ENCODE peak calls at places on chromosomes 3 and 15, in four cellular contexts. P, O, X and I are unnamed samples.

GRCh38 chr3:182259579-182259978 is 533.7 kb upstream of the ATP11B start:
- DNase-seq in X (no peak), P (peak), O (no peak), I (no peak)

GRCh38 chr3:159126261-159127020 is 324.6 kb downstream of the MFSD1 start:
- DNase-seq in P (no peak), X (no peak), O (no peak), I (no peak)

GRCh38 chr3:25103391-25103790 is 324.7 kb upstream of the RARB start:
- DNase-seq in O (no peak), X (no peak), P (no peak), I (no peak)

GRCh38 chr3:155303540-155303939 is 10.1 kb upstream of the STRIT1 start:
- DNase-seq in X (no peak), O (no peak), P (no peak), I (no peak)

GRCh38 chr3:157807286-157807685 is 298.9 kb downstream of the SHOX2 start:
- DNase-seq in O (no peak), P (no peak), X (no peak), I (no peak)

GRCh38 chr15:41877631-41878354 is 16.1 kb downstream of the SPTBN5 start:
- DNase-seq in P (no peak), X (no peak), O (no peak), I (no peak)

GRCh38 chr15:87477759-87478687 is 778.5 kb downstream of the NTRK3 start:
- DNase-seq in O (no peak), X (no peak), P (peak), I (no peak)

GRCh38 chr3:94162700-94163099 is 99.8 kb downstream of the NSUN3 start:
- DNase-seq in P (no peak), O (peak), X (peak), I (no peak)

GRCh38 chr3:98784666-98785600 is 21.8 kb downstream of the ST3GAL6 start:
- DNase-seq in P (no peak), O (no peak), X (peak), I (no peak)

GRCh38 chr3:126394179-126394976 is at the start of gene CFAP100:
- DNase-seq in O (no peak), X (no peak), P (no peak), I (no peak)

GRCh38 chr3:23004971-23005370 is 198.2 kb upstream of the UBE2E2 start:
- DNase-seq in X (peak), O (no peak), P (no peak), I (no peak)

GRCh38 chr3:140206196-140207040 is 271.4 kb downstream of the CLSTN2 start:
- DNase-seq in X (no peak), O (no peak), P (peak), I (no peak)

GRCh38 chr15:57947781-57948180 is 117.7 kb downstream of the ALDH1A2 start:
- DNase-seq in O (no peak), P (peak), X (no peak), I (peak)

GRCh38 chr3:46860381-46861292 is 2.6 kb downstream of the MYL3 start:
- DNase-seq in P (no peak), X (peak), O (no peak), I (no peak)

GRCh38 chr3:61848885-61849284 is 287.5 kb downstream of the PTPRG start:
- DNase-seq in P (no peak), O (no peak), X (no peak), I (no peak)

GRCh38 chr3:138591392-138591791 is 2.7 kb downstream of the CEP70 start:
- DNase-seq in P (no peak), X (no peak), O (no peak), I (no peak)

GRCh38 chr15:48058371-48058770 is 62.4 kb upstream of the SLC24A5 start:
- DNase-seq in X (no peak), P (no peak), O (no peak), I (no peak)

GRCh38 chr15:85545757-85546156 is 165.4 kb downstream of the AKAP13 start:
- DNase-seq in O (no peak), X (no peak), P (no peak), I (no peak)

GRCh38 chr15:58666957-58667356 is 82.5 kb downstream of the ADAM10 start:
- DNase-seq in P (no peak), O (no peak), X (no peak), I (peak)

GRCh38 chr3:197549261-197549885 is 6.4 kb downstream of the BDH1 start:
- DNase-seq in P (no peak), X (no peak), O (no peak), I (no peak)

GRCh38 chr15:52208306-52208946 is 17.2 kb upstream of the GNB5 start:
- DNase-seq in O (peak), X (peak), P (peak), I (peak)

GRCh38 chr15:76336254-76337046 is at the start of gene ISL2:
- DNase-seq in P (peak), O (peak), X (peak), I (peak)

GRCh38 chr3:99895706-99896441 is 78.2 kb downstream of the CMSS1 start:
- DNase-seq in P (no peak), O (peak), X (peak), I (no peak)

GRCh38 chr3:102979202-102979601 is 544.4 kb downstream of the ZPLD1 start:
- DNase-seq in P (no peak), O (no peak), X (no peak), I (no peak)

GRCh38 chr3:8301977-8302589 is 199.5 kb upstream of the LMCD1 start:
- DNase-seq in O (peak), X (peak), P (peak), I (peak)

GRCh38 chr3:155332668-155333160 is 39.2 kb upstream of the STRIT1 start:
- DNase-seq in X (no peak), P (no peak), O (no peak), I (no peak)

GRCh38 chr15:77650285-77650684 is 17.6 kb upstream of the LINGO1 start:
- DNase-seq in O (peak), X (peak), P (peak), I (no peak)

GRCh38 chr3:89212614-89213013 is 105.2 kb downstream of the EPHA3 start:
- DNase-seq in O (no peak), X (no peak), P (no peak), I (no peak)

GRCh38 chr3:76352848-76353130 is 567.4 kb upstream of the ZNF717 start:
- DNase-seq in O (no peak), X (no peak), P (no peak), I (no peak)

GRCh38 chr3:43742935-43743334 is 52.2 kb downstream of the ABHD5 start:
- DNase-seq in X (no peak), P (no peak), O (no peak), I (no peak)

GRCh38 chr3:66592061-66592875 is 91.4 kb upstream of the LRIG1 start:
- DNase-seq in X (no peak), O (no peak), P (no peak), I (peak)

GRCh38 chr3:191644291-191644690 is 183.3 kb downstream of the PYDC2 start:
- DNase-seq in P (no peak), X (no peak), O (no peak), I (no peak)

GRCh38 chr3:180804871-180805430 is 107.5 kb upstream of the FXR1 start:
- DNase-seq in O (peak), P (no peak), X (peak), I (peak)

GRCh38 chr15:65675551-65675950 is 53.8 kb downstream of the SLC24A1 start:
- DNase-seq in X (no peak), O (no peak), P (no peak), I (no peak)

GRCh38 chr3:68876112-68876713 is 56.1 kb downstream of the TAFA4 start:
- DNase-seq in X (peak), O (peak), P (peak), I (peak)

GRCh38 chr3:47010050-47010712 is 30.7 kb downstream of the NBEAL2 start:
- DNase-seq in O (no peak), P (no peak), X (no peak), I (no peak)

GRCh38 chr3:132232231-132232792 is 84.9 kb upstream of the ACP3 start:
- DNase-seq in X (no peak), O (no peak), P (no peak), I (no peak)

DNA sequence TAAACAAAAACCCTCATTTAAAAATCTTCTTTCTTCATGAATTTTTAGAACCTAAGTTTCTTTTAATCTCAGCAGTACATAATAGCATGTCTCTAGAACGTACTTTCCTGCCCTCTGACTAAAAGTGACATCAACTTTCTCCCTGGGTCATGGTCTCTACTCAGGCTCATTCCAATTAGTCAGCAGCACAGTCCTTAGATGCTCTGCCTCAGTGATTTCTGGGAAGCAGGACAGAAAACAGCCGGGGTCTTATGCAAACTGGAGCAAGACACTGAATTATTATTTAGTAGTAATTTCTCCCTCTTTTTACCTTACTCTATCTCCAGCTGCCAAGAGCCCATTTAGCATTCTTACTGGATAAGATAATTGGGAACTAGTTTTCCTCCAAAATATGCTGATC is 365.3 kb downstream of the TUSC7 start:
- DNase-seq in P (no peak), O (no peak), X (no peak), I (no peak)
- TF ChIP-seq YY1 in P (no peak), O (no peak), X (no peak), I (no peak)

GRCh38 chr3:186779204-186779603 is 4.2 kb upstream of the EIF4A2 start:
- DNase-seq in P (no peak), O (no peak), X (no peak), I (no peak)

GRCh38 chr3:186772886-186773417 is 10.4 kb upstream of the EIF4A2 start:
- DNase-seq in X (no peak), O (no peak), P (peak), I (no peak)

GRCh38 chr3:186772281-186772885 is 11.0 kb upstream of the EIF4A2 start:
- DNase-seq in O (no peak), X (no peak), P (peak), I (no peak)

DNA sequence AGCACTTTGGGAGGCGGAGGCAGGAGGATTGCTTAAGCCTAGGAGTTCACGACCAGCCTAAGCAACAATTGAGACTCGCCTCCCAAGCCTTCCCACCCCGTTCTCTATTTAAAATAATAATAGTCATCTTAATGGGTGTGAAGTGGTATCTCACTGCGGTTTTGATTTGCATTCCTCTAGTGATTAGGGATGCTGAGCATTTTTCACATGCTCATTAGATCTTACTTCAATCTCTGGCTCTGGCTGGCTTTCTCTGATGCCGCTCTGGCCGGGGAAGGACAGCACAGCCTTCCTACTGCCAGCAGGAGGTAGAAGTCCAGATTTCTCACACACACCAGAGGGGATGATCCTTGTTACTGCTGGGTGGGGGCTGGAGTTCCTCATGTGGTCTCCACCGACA is 7.4 kb upstream of the EIF4A2 start:
- DNase-seq in X (peak), O (no peak), P (no peak), I (peak)
- H3K9ac ChIP-seq in X (no peak), O (no peak), P (no peak), I (peak)

DNA sequence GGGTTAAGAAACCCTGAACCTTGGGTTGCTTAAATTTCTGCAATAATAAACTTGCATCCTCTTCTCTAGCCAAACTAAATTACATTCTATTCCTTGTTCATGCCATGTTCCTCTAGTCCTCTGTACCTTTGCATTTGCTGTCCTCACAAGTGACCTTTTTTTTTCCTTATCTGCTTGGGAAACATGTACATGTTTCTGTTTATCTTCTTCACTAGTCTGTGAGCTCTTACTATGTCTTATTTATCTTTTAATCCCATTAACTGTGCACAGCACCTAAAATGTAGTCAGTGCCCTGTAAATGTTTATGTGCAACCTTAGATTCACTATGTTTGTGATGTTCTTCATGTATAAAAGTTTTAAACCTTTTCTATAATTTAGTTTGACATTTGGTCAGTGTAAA is 61.9 kb downstream of the REC114 start:
- DNase-seq in X (no peak), O (no peak), P (no peak), I (no peak)
- TF ChIP-seq YY1 in X (no peak), O (no peak), P (no peak), I (no peak)

DNA sequence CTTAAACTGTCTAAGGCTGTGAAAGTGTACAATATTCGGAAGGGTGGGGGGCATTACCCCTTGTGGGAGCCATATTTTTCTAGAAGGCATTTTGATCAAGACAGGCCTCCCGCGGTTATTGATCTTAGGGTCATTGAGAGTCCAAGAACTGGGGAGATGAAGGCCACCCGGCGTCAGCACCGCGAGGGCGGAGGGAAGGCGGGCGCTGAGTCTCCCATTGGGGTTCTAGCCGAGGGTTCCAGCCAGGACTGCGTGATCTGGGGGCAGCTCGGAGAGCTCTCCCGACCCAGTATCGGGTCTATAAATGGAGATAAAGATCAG is 755 bp upstream of the ST8SIA2 start:
- DNase-seq in P (peak), O (no peak), X (no peak), I (no peak)
- H3K9ac ChIP-seq in P (no peak), O (no peak), X (no peak), I (peak)

GRCh38 chr3:37981348-37981664 is 9.3 kb upstream of the VILL start:
- DNase-seq in X (no peak), O (no peak), P (no peak), I (no peak)

GRCh38 chr3:37984596-37984995 is 6.0 kb upstream of the VILL start:
- DNase-seq in P (no peak), O (no peak), X (no peak), I (no peak)

GRCh38 chr3:37984051-37984450 is 6.5 kb upstream of the VILL start:
- DNase-seq in P (no peak), X (no peak), O (no peak), I (no peak)

GRCh38 chr3:37980477-37981347 is 9.9 kb upstream of the VILL start:
- DNase-seq in X (no peak), P (no peak), O (no peak), I (no peak)

GRCh38 chr3:37982351-37982750 is 8.2 kb upstream of the VILL start:
- DNase-seq in O (no peak), P (no peak), X (no peak), I (no peak)
- TF ChIP-seq YY1 in O (no peak), P (no peak), X (no peak), I (no peak)

DNA sequence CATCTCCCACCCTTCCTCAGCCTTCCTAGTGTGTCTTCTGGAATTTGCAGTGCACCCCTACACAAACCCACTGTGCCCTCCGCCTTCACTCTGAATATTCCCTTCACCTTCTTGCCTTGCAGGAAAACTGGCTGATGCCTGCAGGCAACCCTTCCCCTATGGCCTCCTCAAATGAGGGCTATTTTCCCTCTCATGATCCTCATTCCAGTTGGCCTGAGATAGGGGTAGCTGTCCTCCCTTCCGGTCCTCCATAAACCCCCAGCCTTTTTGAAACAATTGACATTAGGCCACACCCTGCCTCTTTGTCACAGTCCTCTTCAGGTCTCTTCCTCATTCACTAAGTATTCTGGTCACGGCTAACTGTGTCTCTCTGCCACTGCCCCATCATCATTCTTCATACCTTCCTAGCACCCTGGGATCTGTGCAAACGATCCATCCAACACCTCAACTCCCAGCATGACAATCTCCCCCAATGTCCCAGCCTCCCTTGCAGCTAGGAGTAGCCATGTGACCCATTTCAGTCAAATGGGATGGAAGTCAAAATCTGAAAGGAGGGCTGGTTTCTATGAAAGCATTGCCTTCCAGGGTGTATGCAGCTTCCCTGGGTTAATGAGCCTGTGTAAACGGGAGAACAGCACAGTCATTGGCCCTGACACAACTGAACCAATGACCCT is 8.5 kb upstream of the TICRR start:
- DNase-seq in O (no peak), X (no peak), P (no peak), I (no peak)
- H3K9ac ChIP-seq in O (no peak), X (no peak), P (no peak), I (no peak)

DNA sequence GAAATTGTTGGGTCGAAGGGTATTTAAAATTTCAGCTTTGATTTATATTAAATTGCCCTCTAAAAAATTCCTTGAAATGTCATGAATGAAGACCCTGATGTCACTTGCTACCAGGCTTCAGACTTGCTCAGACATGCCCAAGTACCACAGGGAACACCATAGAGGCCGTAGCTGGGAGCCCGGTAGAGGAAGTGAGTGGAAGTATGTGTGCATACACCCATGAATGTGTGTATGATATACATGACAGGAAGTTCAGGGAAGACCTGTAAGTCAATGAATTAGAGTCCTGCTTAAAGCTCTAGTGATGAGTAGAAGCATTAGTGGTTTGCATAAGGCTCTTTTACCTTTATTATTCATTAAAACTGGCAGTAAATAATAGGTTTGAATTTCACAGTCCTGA is 144.3 kb downstream of the CHST2 start:
- DNase-seq in P (no peak), X (no peak), O (no peak), I (no peak)
- TF ChIP-seq YY1 in P (no peak), X (no peak), O (no peak), I (no peak)